ENCODE peak calls at places on chromosomes 12 and 14, in ten cellular contexts. E is HFF-Myc, T is brain microvascular endothelial cell, W is heart right ventricle, I is DND-41, X is A673, Q is testis, R is BJ, D is lower leg skin, H is prostate gland. M is an unnamed sample.

GRCh38 chr12:530871-531270 is 71.1 kb downstream of the B4GALNT3 start:
- DNase-seq in X (peak; percentile 83), I (no peak), T (no peak), Q (no peak), W (no peak), R (no peak), D (no peak), H (no peak), E (no peak), M (no peak)

GRCh38 chr14:92463141-92463540 is 50.4 kb upstream of the RIN3 start:
- DNase-seq in X (no peak), R (no peak), D (peak; percentile 81), I (no peak), T (no peak), E (no peak), Q (peak; percentile 14), H (no peak), W (no peak), M (no peak)

GRCh38 chr12:77372026-77372425 is 306.7 kb upstream of the E2F7 start:
- DNase-seq in H (no peak), X (no peak), T (no peak), D (no peak), Q (no peak), W (no peak), I (no peak), E (no peak), R (no peak), M (no peak)

GRCh38 chr12:4330203-4330602 is 9.2 kb downstream of the TIGAR start:
- DNase-seq in W (no peak), R (no peak), Q (no peak), I (no peak), X (no peak), E (no peak), T (no peak), H (no peak), D (no peak), M (no peak)

GRCh38 chr12:65941388-65941787 is 117.1 kb downstream of the HMGA2 start:
- DNase-seq in E (peak; percentile 69), T (no peak), R (peak; percentile 91), Q (no peak), D (no peak), H (no peak), I (no peak), W (no peak), X (no peak), M (no peak)

GRCh38 chr12:66733839-66734238 is 55.0 kb upstream of the GRIP1 start:
- DNase-seq in E (no peak), W (no peak), H (no peak), D (no peak), R (no peak), X (no peak), I (no peak), T (no peak), Q (no peak), M (no peak)

GRCh38 chr12:114984641-114985041 is 300.7 kb upstream of the TBX3 start:
- DNase-seq in Q (no peak), I (no peak), T (no peak), W (no peak), D (no peak), X (no peak), H (no peak), E (no peak), R (no peak), M (no peak)

GRCh38 chr14:50784683-50785505 is 46.1 kb downstream of the NIN start:
- DNase-seq in Q (no peak), W (no peak), R (no peak), H (no peak), D (no peak), I (no peak), X (no peak), T (no peak), E (no peak), M (no peak)

GRCh38 chr12:77572371-77572770 is 258.3 kb upstream of the NAV3 start:
- DNase-seq in E (no peak), I (no peak), Q (no peak), D (no peak), H (no peak), X (no peak), W (no peak), R (no peak), T (no peak), M (no peak)

GRCh38 chr12:88273450-88273849 is 131.3 kb downstream of the TMTC3 start:
- DNase-seq in T (no peak), H (no peak), E (no peak), I (no peak), R (no peak), W (no peak), D (no peak), X (no peak), Q (no peak), M (no peak)

GRCh38 chr14:40623641-40624040 is 983.0 kb upstream of the LRFN5 start:
- DNase-seq in I (no peak), T (no peak), W (no peak), X (peak; percentile 10), D (no peak), E (no peak), H (no peak), Q (no peak), R (no peak), M (peak; percentile 4)

GRCh38 chr14:40630471-40630870 is 976.2 kb upstream of the LRFN5 start:
- DNase-seq in Q (no peak), D (no peak), H (no peak), X (no peak), E (no peak), W (no peak), T (no peak), R (no peak), I (no peak), M (no peak)

GRCh38 chr14:40629144-40629543 is 977.5 kb upstream of the LRFN5 start:
- DNase-seq in R (no peak), T (no peak), I (no peak), D (peak; percentile 29), E (no peak), W (no peak), Q (no peak), H (no peak), X (no peak), M (no peak)
- H3K4me3 ChIP-seq in R (no peak overlapping the region), T (no peak overlapping the region), I (no peak overlapping the region), D (no peak overlapping the region), E (no peak overlapping the region), W (no peak overlapping the region), Q (peak overlapping the region; percentile 12), H (no peak overlapping the region), X (no peak overlapping the region), M (no peak overlapping the region)

GRCh38 chr12:27272375-27273028 is 28.4 kb downstream of the STK38L start:
- DNase-seq in W (no peak), X (no peak), Q (no peak), I (no peak), D (no peak), T (no peak), E (no peak), H (no peak), R (no peak), M (no peak)

GRCh38 chr12:27273114-27273513 is 29.0 kb downstream of the STK38L start:
- DNase-seq in T (no peak), I (no peak), H (no peak), R (no peak), W (no peak), E (no peak), X (no peak), Q (no peak), D (no peak), M (no peak)

GRCh38 chr12:27274706-27275105 is 30.6 kb downstream of the STK38L start:
- DNase-seq in H (no peak), D (no peak), W (no peak), E (no peak), Q (no peak), I (no peak), R (no peak), X (no peak), T (no peak), M (no peak)

GRCh38 chr12:27270148-27270547 is 26.1 kb downstream of the STK38L start:
- DNase-seq in T (no peak), W (no peak), R (no peak), E (no peak), Q (no peak), X (no peak), D (no peak), H (no peak), I (no peak), M (no peak)
- TF ChIP-seq CTCF in T (no peak), W (no peak), R (no peak), E (no peak), Q (no peak), X (no peak), D (no peak), H (no peak), I (no peak), M (no peak)

GRCh38 chr12:47834199-47835016 is 14.7 kb upstream of the HDAC7 start:
- DNase-seq in E (no peak), W (no peak), D (no peak), X (no peak), I (peak; percentile 49), R (no peak), Q (no peak), T (no peak), H (no peak), M (no peak)
- H3K4me3 ChIP-seq in E (no peak overlapping the region), W (no peak overlapping the region), D (no peak overlapping the region), X (no peak overlapping the region), I (no peak overlapping the region), R (no peak overlapping the region), Q (no peak overlapping the region), T (no peak overlapping the region), H (no peak overlapping the region), M (no peak overlapping the region)

GRCh38 chr12:3171195-3171591 is 94.0 kb downstream of the TSPAN9 start:
- DNase-seq in D (no peak), E (no peak), Q (no peak), X (no peak), W (no peak), T (peak; percentile 30), I (no peak), H (no peak), R (no peak), M (no peak)

GRCh38 chr12:3173008-3173553 is 95.9 kb downstream of the TSPAN9 start:
- DNase-seq in H (no peak), W (no peak), E (no peak), I (no peak), Q (no peak), R (no peak), T (no peak), D (no peak), X (no peak), M (no peak)

GRCh38 chr12:3175238-3175637 is 98.1 kb downstream of the TSPAN9 start:
- DNase-seq in H (no peak), I (no peak), E (no peak), R (no peak), T (no peak), Q (no peak), D (no peak), W (no peak), X (no peak), M (no peak)

GRCh38 chr12:3172124-3173007 is 95.2 kb downstream of the TSPAN9 start:
- DNase-seq in D (no peak), W (no peak), E (no peak), X (no peak), H (no peak), Q (no peak), R (no peak), I (no peak), T (no peak), M (no peak)

DNA sequence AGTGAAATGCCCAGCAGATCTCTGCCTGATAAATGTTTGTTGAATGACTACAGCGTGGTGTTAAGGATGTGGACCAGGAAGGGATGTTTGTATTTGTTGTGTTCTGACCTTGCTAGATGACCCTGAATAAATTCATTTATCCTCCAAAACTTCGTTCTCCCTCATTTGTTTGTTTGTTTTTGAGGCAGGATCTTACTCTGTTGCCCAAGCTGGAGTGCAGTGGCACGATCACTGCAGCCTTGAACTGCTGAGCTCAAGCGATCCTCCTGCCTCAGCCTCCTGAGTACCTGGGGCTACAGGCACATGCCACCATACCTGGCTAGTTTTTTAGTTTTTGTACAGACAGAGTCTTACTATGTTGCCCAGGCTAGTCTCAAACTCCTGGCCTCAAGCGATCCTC is 96.7 kb downstream of the TSPAN9 start:
- DNase-seq in R (no peak), H (no peak), X (no peak), Q (no peak), I (no peak), E (no peak), W (no peak), T (no peak), D (no peak), M (no peak)
- TF ChIP-seq CTCF in R (no peak), H (no peak), X (no peak), Q (no peak), I (no peak), E (no peak), W (no peak), T (no peak), D (no peak), M (no peak)